ENCODE peak calls at places on chromosome 21, in eight cellular contexts. G, J, B, F, N, R, W and Q are unnamed samples.

GRCh38 chr21:28207776-28208175 is 784.9 kb downstream of the LTN1 start:
- DNase-seq in G (no peak), J (no peak), B (no peak), F (no peak), N (peak), R (no peak), W (no peak), Q (no peak)

GRCh38 chr21:38140192-38140905 is 116.4 kb upstream of the KCNJ15 start:
- DNase-seq in G (no peak), J (no peak), B (peak), F (peak), N (peak), R (peak), W (no peak), Q (no peak)

GRCh38 chr21:42129300-42130266 is 58.5 kb downstream of the UMODL1 start:
- DNase-seq in G (no peak), J (no peak), B (no peak), F (no peak), N (no peak), R (no peak), W (no peak), Q (no peak)

GRCh38 chr21:30839304-30839703 is 9.7 kb upstream of the KRTAP7-1 start:
- DNase-seq in G (no peak), J (no peak), B (no peak), F (peak), N (peak), R (no peak), W (no peak), Q (no peak)

GRCh38 chr21:39066829-39067785 is 116.1 kb downstream of the PSMG1 start:
- DNase-seq in G (no peak), J (no peak), B (no peak), F (no peak), N (no peak), R (no peak), W (no peak), Q (no peak)

GRCh38 chr21:45981641-45982255 is at the start of gene COL6A1:
- DNase-seq in G (peak), J (peak), B (peak), F (peak), N (peak), R (peak), W (peak), Q (peak)

GRCh38 chr21:45351526-45352275 is 53.3 kb upstream of the COL18A1 start:
- DNase-seq in G (no peak), J (no peak), B (no peak), F (no peak), N (no peak), R (no peak), W (no peak), Q (no peak)

GRCh38 chr21:26140185-26140584 is 30.4 kb downstream of the APP start:
- DNase-seq in G (no peak), J (no peak), B (no peak), F (peak), N (peak), R (peak), W (no peak), Q (no peak)

GRCh38 chr21:44813149-44813548 is 4.7 kb downstream of the SUMO3 start:
- DNase-seq in G (no peak), J (no peak), B (no peak), F (no peak), N (no peak), R (no peak), W (no peak), Q (no peak)

GRCh38 chr21:42566524-42567180 is 53.0 kb downstream of the SLC37A1 start:
- DNase-seq in G (no peak), J (peak), B (peak), F (no peak), N (no peak), R (peak), W (no peak), Q (peak)

GRCh38 chr21:41621523-41621922 is 113.6 kb upstream of the TMPRSS2 start:
- DNase-seq in G (no peak), J (no peak), B (no peak), F (no peak), N (no peak), R (no peak), W (no peak), Q (no peak)

GRCh38 chr21:45147473-45148315 is 73.3 kb downstream of the ADARB1 start:
- DNase-seq in G (no peak), J (no peak), B (peak), F (peak), N (no peak), R (no peak), W (no peak), Q (peak)

GRCh38 chr21:38341546-38342012 is 84.8 kb downstream of the KCNJ15 start:
- DNase-seq in G (no peak), J (no peak), B (no peak), F (no peak), N (no peak), R (peak), W (no peak), Q (no peak)

GRCh38 chr21:43918385-43918947 is 53.4 kb downstream of the AGPAT3 start:
- DNase-seq in G (no peak), J (no peak), B (no peak), F (no peak), N (no peak), R (no peak), W (no peak), Q (no peak)

GRCh38 chr21:44082648-44083436 is 24.4 kb upstream of the PWP2 start:
- DNase-seq in G (no peak), J (no peak), B (no peak), F (peak), N (no peak), R (peak), W (peak), Q (peak)

GRCh38 chr21:35989185-35989735 is 71.1 kb downstream of the SETD4 start:
- DNase-seq in G (no peak), J (no peak), B (peak), F (no peak), N (peak), R (no peak), W (no peak), Q (no peak)

GRCh38 chr21:18411565-18411964 is 8.0 kb upstream of the TMPRSS15 start:
- DNase-seq in G (no peak), J (no peak), B (no peak), F (no peak), N (no peak), R (no peak), W (no peak), Q (no peak)

GRCh38 chr21:43355925-43356289 is 71.0 kb downstream of the SIK1 start:
- DNase-seq in G (no peak), J (no peak), B (no peak), F (no peak), N (no peak), R (no peak), W (no peak), Q (no peak)

GRCh38 chr21:46083271-46084040 is 14.5 kb upstream of the COL6A2 start:
- DNase-seq in G (no peak), J (no peak), B (no peak), F (no peak), N (no peak), R (no peak), W (no peak), Q (no peak)

GRCh38 chr21:35510294-35510693 is 461.2 kb upstream of the RUNX1 start:
- DNase-seq in G (no peak), J (no peak), B (no peak), F (peak), N (no peak), R (no peak), W (no peak), Q (no peak)

GRCh38 chr21:46284077-46284644 is 1.2 kb downstream of the MCM3AP start:
- DNase-seq in G (no peak), J (no peak), B (no peak), F (no peak), N (no peak), R (no peak), W (no peak), Q (no peak)

GRCh38 chr21:35367558-35367957 is 318.5 kb upstream of the RUNX1 start:
- DNase-seq in G (no peak), J (no peak), B (no peak), F (no peak), N (no peak), R (no peak), W (no peak), Q (no peak)

GRCh38 chr21:37041706-37042271 is 31.1 kb downstream of the PIGP start:
- DNase-seq in G (no peak), J (no peak), B (no peak), F (no peak), N (no peak), R (no peak), W (no peak), Q (no peak)

GRCh38 chr21:44914176-44914874 is 6.4 kb downstream of the ITGB2 start:
- DNase-seq in G (peak), J (no peak), B (no peak), F (no peak), N (no peak), R (peak), W (peak), Q (peak)

GRCh38 chr21:31408306-31409088 is 64.4 kb upstream of the TIAM1 start:
- DNase-seq in G (no peak), J (no peak), B (no peak), F (no peak), N (no peak), R (no peak), W (no peak), Q (no peak)

GRCh38 chr21:45818276-45818903 is 163.2 kb upstream of the COL6A1 start:
- DNase-seq in G (no peak), J (no peak), B (no peak), F (peak), N (peak), R (no peak), W (no peak), Q (no peak)

GRCh38 chr21:17818158-17819113 is 720 bp downstream of the C21orf91 start:
- DNase-seq in G (peak), J (no peak), B (peak), F (peak), N (peak), R (peak), W (peak), Q (no peak)

GRCh38 chr21:29025328-29025713 is 853 bp downstream of the USP16 start:
- DNase-seq in G (no peak), J (no peak), B (no peak), F (peak), N (no peak), R (no peak), W (no peak), Q (no peak)

GRCh38 chr21:35178812-35179211 is 129.7 kb upstream of the RUNX1 start:
- DNase-seq in G (no peak), J (no peak), B (no peak), F (peak), N (peak), R (no peak), W (no peak), Q (no peak)

GRCh38 chr21:34337741-34338140 is 26.1 kb upstream of the KCNE2 start:
- DNase-seq in G (no peak), J (no peak), B (no peak), F (peak), N (no peak), R (no peak), W (no peak), Q (no peak)

GRCh38 chr21:38913120-38913975 is 107.6 kb downstream of the ETS2 start:
- DNase-seq in G (no peak), J (no peak), B (peak), F (peak), N (peak), R (peak), W (no peak), Q (peak)

GRCh38 chr21:37093977-37094376 is 20.9 kb downstream of the TTC3 start:
- DNase-seq in G (no peak), J (no peak), B (no peak), F (no peak), N (no peak), R (no peak), W (no peak), Q (no peak)

GRCh38 chr21:17690078-17690494 is 77.4 kb upstream of the BTG3 start:
- DNase-seq in G (no peak), J (no peak), B (no peak), F (no peak), N (no peak), R (no peak), W (no peak), Q (no peak)

GRCh38 chr21:21688877-21689276 is 690.7 kb downstream of the NCAM2 start:
- DNase-seq in G (no peak), J (no peak), B (no peak), F (no peak), N (no peak), R (no peak), W (no peak), Q (no peak)